ENCODE peak calls at places on chromosomes 2 and 18, in five cellular contexts. J is dorsolateral prefrontal cortex, S is colonic mucosa, F is SK-N-SH, G is astrocyte. Z is an unnamed sample.
A peak's percentile ranks its signal among the peaks of the same experiment; 100 is the strongest.

GRCh38 chr18:36441426-36441870 is 143.9 kb downstream of the FHOD3 start:
- DNase-seq in J (no peak), S (no peak), F (no peak), G (no peak), Z (peak; percentile 47)

GRCh38 chr2:55809875-55810620 is 113.5 kb downstream of the EFEMP1 start:
- DNase-seq in J (no peak), S (no peak), F (no peak), G (no peak), Z (peak; percentile 75)

GRCh38 chr2:135532581-135532980 is 1.3 kb downstream of the R3HDM1 start:
- DNase-seq in J (no peak), S (no peak), F (no peak), G (no peak), Z (peak; percentile 5)

GRCh38 chr18:58221060-58221725 is 177.2 kb downstream of the NEDD4L start:
- DNase-seq in J (no peak), S (peak; percentile 85), F (no peak), G (peak; percentile 97), Z (no peak)

GRCh38 chr2:140158259-140158658 is 1378.1 kb upstream of the NXPH2 start:
- DNase-seq in J (no peak), S (no peak), F (no peak), G (no peak), Z (no peak)

GRCh38 chr2:16821696-16822095 is 156.1 kb upstream of the CYRIA start:
- DNase-seq in J (no peak), S (no peak), F (no peak), G (peak; percentile 3), Z (no peak)

GRCh38 chr18:48348739-48349138 is 60.4 kb downstream of the ZBTB7C start:
- DNase-seq in J (no peak), S (no peak), F (no peak), G (no peak), Z (no peak)

GRCh38 chr2:161599842-161600241 is 24.4 kb upstream of the SLC4A10 start:
- DNase-seq in J (no peak), S (no peak), F (no peak), G (no peak), Z (no peak)

GRCh38 chr18:21389903-21390302 is 147.9 kb downstream of the GREB1L start:
- DNase-seq in J (no peak), S (no peak), F (no peak), G (no peak), Z (no peak)

GRCh38 chr2:190812506-190813294 is 67.9 kb upstream of the GLS start:
- DNase-seq in J (no peak), S (no peak), F (no peak), G (peak; percentile 66), Z (peak; percentile 79)

GRCh38 chr2:188485496-188485895 is 193.8 kb downstream of the GULP1 start:
- DNase-seq in J (no peak), S (no peak), F (no peak), G (no peak), Z (no peak)

GRCh38 chr2:15449542-15450236 is 111.4 kb downstream of the NBAS start:
- DNase-seq in J (no peak), S (no peak), F (no peak), G (no peak), Z (peak; percentile 17)

GRCh38 chr2:29159125-29159524 is 43.9 kb downstream of the CLIP4 start:
- DNase-seq in J (no peak), S (no peak), F (no peak), G (no peak), Z (no peak)

GRCh38 chr2:44635725-44636124 is 274.0 kb downstream of the CAMKMT start:
- DNase-seq in J (no peak), S (no peak), F (no peak), G (no peak), Z (no peak)

GRCh38 chr18:7207366-7207765 is 23.5 kb upstream of the LRRC30 start:
- DNase-seq in J (no peak), S (no peak), F (no peak), G (no peak), Z (no peak)

GRCh38 chr2:144015655-144016245 is 504.2 kb downstream of the ZEB2 start:
- DNase-seq in J (no peak), S (no peak), F (no peak), G (peak; percentile 86), Z (peak; percentile 78)

GRCh38 chr2:152037711-152038110 is 61.1 kb downstream of the CACNB4 start:
- DNase-seq in J (no peak), S (peak; percentile 40), F (no peak), G (no peak), Z (peak; percentile 37)

GRCh38 chr18:63309422-63309821 is 10.1 kb downstream of the BCL2 start:
- DNase-seq in J (no peak), S (no peak), F (no peak), G (no peak), Z (no peak)

GRCh38 chr2:85797959-85798358 is 44.2 kb downstream of the ATOH8 start:
- DNase-seq in J (no peak), S (no peak), F (peak; percentile 72), G (no peak), Z (peak; percentile 53)

GRCh38 chr2:33090553-33091134 is 143.9 kb downstream of the LTBP1 start:
- DNase-seq in J (no peak), S (no peak), F (no peak), G (no peak), Z (no peak)

GRCh38 chr18:13791181-13791580 is 32.8 kb upstream of the MC5R start:
- DNase-seq in J (no peak), S (no peak), F (no peak), G (no peak), Z (no peak)

GRCh38 chr2:60336442-60337141 is 216.9 kb downstream of the BCL11A start:
- DNase-seq in J (no peak), S (no peak), F (no peak), G (no peak), Z (no peak)
- TF ChIP-seq CTCF in J (no peak), S (no peak), F (no peak), G (no peak), Z (no peak)

DNA sequence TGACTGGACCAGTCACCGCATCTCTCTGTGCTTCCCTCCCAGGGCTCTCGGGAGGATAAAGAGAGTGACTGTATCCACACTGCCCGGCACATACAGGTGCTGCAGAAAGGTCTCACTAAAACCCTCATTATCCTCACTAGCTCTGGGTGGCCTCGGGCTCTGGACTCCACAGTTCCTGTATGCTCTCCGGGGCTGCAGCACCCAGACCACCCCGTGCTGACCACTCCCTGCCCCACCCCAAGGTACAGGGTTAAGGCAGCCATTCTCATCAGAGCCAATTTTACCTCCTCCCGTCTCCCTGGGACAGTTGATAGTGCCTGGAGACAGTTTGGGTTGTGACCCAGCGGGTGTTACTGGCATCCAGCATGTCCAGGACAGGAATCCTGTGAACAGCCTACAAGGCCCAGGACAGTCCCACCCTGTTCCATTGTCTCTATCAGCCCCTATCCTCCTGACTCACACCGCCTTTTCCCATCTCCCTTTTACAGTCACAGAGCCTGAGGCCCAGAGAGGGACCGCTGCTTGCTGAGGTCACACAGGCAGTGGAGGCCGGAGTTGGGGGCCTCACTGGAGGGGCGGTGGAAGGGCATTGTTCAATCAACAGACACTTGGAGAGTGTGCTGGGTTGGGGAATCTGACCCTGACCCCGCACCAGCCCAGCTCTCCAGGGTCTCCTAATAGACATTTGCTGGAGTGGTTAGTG is 1.7 kb downstream of the ZAP70 start:
- DNase-seq in J (no peak), S (no peak), F (no peak), G (no peak), Z (no peak)
- H3K4me3 ChIP-seq in J (no peak overlapping the region), S (no peak overlapping the region), F (no peak overlapping the region), G (no peak overlapping the region), Z (no peak overlapping the region)

DNA sequence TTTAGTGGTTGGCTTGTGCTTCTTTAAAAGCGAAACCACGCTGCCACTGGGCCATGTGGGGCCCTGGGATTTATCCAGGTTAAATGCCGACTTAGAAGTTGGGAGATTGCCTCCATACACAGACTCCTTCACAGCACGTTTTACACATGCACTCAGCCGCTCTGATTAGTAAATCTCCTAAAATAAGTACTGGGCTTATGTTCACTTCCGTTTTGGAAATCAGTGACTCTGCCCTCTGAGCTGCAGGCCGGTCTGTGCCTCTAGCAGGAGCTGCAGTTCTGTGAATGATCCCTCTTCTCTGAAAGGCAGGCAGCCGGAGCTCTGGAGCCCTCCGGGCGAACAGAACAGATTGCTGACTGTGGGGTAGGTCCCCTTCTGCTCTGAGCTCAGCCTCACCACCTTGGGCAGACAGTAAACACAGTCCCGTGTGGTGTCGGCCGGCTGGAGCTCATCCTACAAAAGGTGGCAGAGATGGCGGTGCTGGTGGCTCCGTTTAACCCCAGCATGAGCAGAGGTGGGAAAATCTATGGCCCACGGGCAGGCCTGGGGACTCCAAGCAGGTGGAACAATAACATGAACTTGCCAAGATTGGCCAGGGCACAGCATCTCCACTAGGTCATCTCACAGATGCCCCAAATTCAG is 9.8 kb upstream of the RAB17 start:
- DNase-seq in J (peak; percentile 56), S (no peak), F (peak; percentile 49), G (no peak), Z (peak; percentile 81)
- TF ChIP-seq CTCF in J (no peak), S (no peak), F (no peak), G (no peak), Z (peak; percentile 55)

GRCh38 chr18:65526099-65526498 is 224.7 kb upstream of the CDH7 start:
- DNase-seq in J (no peak), S (no peak), F (no peak), G (no peak), Z (no peak)
- H3K4me3 ChIP-seq in J (no peak overlapping the region), S (no peak overlapping the region), F (no peak overlapping the region), G (no peak overlapping the region), Z (no peak overlapping the region)